ENCODE peak calls at places on chromosomes 12 and 14, in eight cellular contexts. Q is islet precursor cell; I is naive thymus-derived CD4-positive, alpha-beta T cell; P is NCI-H2081 treated with DMSO at 0.1 percent for 48 hours; J is NCI-H748 treated with DMSO at 0.1 percent for 48 hours; L is neural crest cell; Y is effector CD8-positive, alpha-beta T cell; W is stimulated activated CD8-positive, alpha-beta memory T cell treated with anti-CD3 and anti-CD28 coated beads, Interleukin-2, amount 100 ng/mL, for 48 hours. B is an unnamed sample.

GRCh38 chr14:53304726-53305381 is 151.7 kb upstream of the DDHD1 start:
- DNase-seq in W (no peak), J (no peak), Q (no peak), Y (no peak), I (no peak), P (no peak), L (no peak), B (peak; percentile 79)

GRCh38 chr12:75560167-75560566 is 48.8 kb upstream of the KRR1 start:
- DNase-seq in Q (no peak), W (no peak), J (no peak), P (no peak), Y (no peak), I (no peak), L (no peak), B (peak; percentile 51)

GRCh38 chr14:95535226-95536021 is 574 bp downstream of the GLRX5 start:
- DNase-seq in I (no peak), Q (no peak), P (no peak), Y (no peak), W (no peak), J (no peak), L (no peak), B (no peak)

GRCh38 chr12:15699886-15700285 is 89.3 kb downstream of the EPS8 start:
- DNase-seq in Y (no peak), W (no peak), Q (no peak), J (no peak), L (no peak), P (no peak), I (no peak), B (no peak)

GRCh38 chr12:2335517-2335916 is 282.7 kb downstream of the CACNA1C start:
- DNase-seq in P (no peak), I (no peak), W (no peak), J (no peak), Q (no peak), L (no peak), Y (no peak), B (no peak)

GRCh38 chr14:73814158-73814557 is 37.5 kb upstream of the PTGR2 start:
- DNase-seq in P (no peak), W (no peak), L (no peak), J (no peak), I (no peak), Q (no peak), Y (no peak), B (no peak)

GRCh38 chr12:75690556-75690955 is 179.1 kb upstream of the KRR1 start:
- DNase-seq in Q (no peak), I (no peak), P (no peak), J (no peak), L (no peak), Y (no peak), W (no peak), B (peak; percentile 99)

GRCh38 chr12:29521951-29522350 is 24.5 kb upstream of the OVCH1 start:
- DNase-seq in Y (no peak), W (no peak), L (no peak), I (no peak), P (no peak), J (no peak), Q (no peak), B (peak; percentile 55)

GRCh38 chr12:67915335-67915851 is 73.9 kb upstream of the IFNG-AS1 start:
- DNase-seq in Y (no peak), J (peak; percentile 26), Q (no peak), I (no peak), W (no peak), L (no peak), P (no peak), B (no peak)

GRCh38 chr12:131076277-131076676 is 122.6 kb downstream of the ADGRD1 start:
- DNase-seq in Y (no peak), I (no peak), J (no peak), P (no peak), L (no peak), W (no peak), Q (no peak), B (no peak)